ENCODE peak calls at places on chromosomes 6 and 20, in four cellular contexts. One of them, this sample, is unnamed.

GRCh38 chr20:49595811-49596545 is 28.0 kb upstream of the PTGIS start:
- DNase-seq in transverse colon: no peak
- DNase-seq in H1: no peak
- DNase-seq in ovary: no peak
- DNase-seq in this sample: no peak

GRCh38 chr6:55704421-55704820 is 125.4 kb upstream of the HMGCLL1 start:
- DNase-seq in transverse colon: no peak
- DNase-seq in H1: no peak
- DNase-seq in ovary: no peak
- DNase-seq in this sample: no peak

GRCh38 chr6:79420054-79420453 is 117.2 kb downstream of the LCA5 start:
- DNase-seq in transverse colon: no peak
- DNase-seq in H1: no peak
- DNase-seq in ovary: no peak
- DNase-seq in this sample: no peak

GRCh38 chr20:24978493-24978892 is 14.1 kb downstream of the APMAP start:
- DNase-seq in transverse colon: no peak
- DNase-seq in H1: no peak
- DNase-seq in ovary: no peak
- DNase-seq in this sample: no peak

GRCh38 chr20:40532103-40532502 is 156.9 kb downstream of the MAFB start:
- DNase-seq in transverse colon: no peak
- DNase-seq in H1: no peak
- DNase-seq in ovary: no peak
- DNase-seq in this sample: no peak

GRCh38 chr6:120198033-120198432 is 848.5 kb upstream of the MAN1A1 start:
- DNase-seq in transverse colon: no peak
- DNase-seq in H1: no peak
- DNase-seq in ovary: no peak
- DNase-seq in this sample: no peak

GRCh38 chr20:31948008-31948407 is 3.8 kb downstream of the PDRG1 start:
- DNase-seq in transverse colon: no peak
- DNase-seq in H1: no peak
- DNase-seq in ovary: no peak
- DNase-seq in this sample: no peak

GRCh38 chr6:5305968-5306626 is 44.8 kb downstream of the FARS2 start:
- DNase-seq in transverse colon: no peak
- DNase-seq in H1: no peak
- DNase-seq in ovary: no peak
- DNase-seq in this sample: no peak

GRCh38 chr6:53984163-53984562 is 127.1 kb upstream of the MLIP start:
- DNase-seq in transverse colon: no peak
- DNase-seq in H1: no peak
- DNase-seq in ovary: no peak
- DNase-seq in this sample: no peak

GRCh38 chr6:87808005-87808757 is 106.1 kb upstream of the AKIRIN2 start:
- DNase-seq in transverse colon: no peak
- DNase-seq in H1: no peak
- DNase-seq in ovary: no peak
- DNase-seq in this sample: no peak

GRCh38 chr6:137808836-137809315 is 58.2 kb upstream of the TNFAIP3 start:
- DNase-seq in transverse colon: no peak
- DNase-seq in H1: no peak
- DNase-seq in ovary: no peak
- DNase-seq in this sample: no peak

GRCh38 chr6:36131517-36132220 is 1.4 kb downstream of the MAPK13 start:
- DNase-seq in transverse colon: peak; percentile 76
- DNase-seq in H1: no peak
- DNase-seq in ovary: peak; percentile 74
- DNase-seq in this sample: no peak
- TF ChIP-seq EP300 in transverse colon: no peak
- TF ChIP-seq EP300 in H1: no peak
- TF ChIP-seq EP300 in ovary: no peak
- TF ChIP-seq EP300 in this sample: no peak

DNA sequence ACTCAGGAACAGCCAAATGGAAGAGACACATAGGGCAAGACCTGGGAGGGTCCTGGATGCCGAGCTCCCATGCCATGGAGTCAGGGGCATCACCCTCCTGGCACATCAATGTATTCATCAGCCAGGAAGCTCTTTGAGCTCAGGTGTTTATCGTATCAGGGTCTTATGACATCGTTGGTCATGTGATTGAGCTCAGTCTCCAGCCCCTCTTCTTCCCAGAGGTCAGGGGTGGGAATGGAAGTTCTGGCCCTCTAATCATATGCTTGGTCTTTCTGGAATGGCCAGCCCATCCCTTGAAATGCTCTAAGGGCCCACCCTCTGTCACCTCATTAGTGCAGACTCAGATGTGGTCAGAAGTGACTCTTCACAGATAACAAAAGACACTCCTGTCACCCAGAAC is 52.4 kb upstream of the TULP4 start:
- DNase-seq in transverse colon: no peak
- DNase-seq in H1: no peak
- DNase-seq in ovary: no peak
- DNase-seq in this sample: no peak
- H3K4me1 ChIP-seq in transverse colon: peaks cover 5% of the 10 kb centered on the region
- H3K4me1 ChIP-seq in H1: no peaks in the 10 kb centered on the region
- H3K4me1 ChIP-seq in ovary: peaks cover 3% of the 10 kb centered on the region
- H3K4me1 ChIP-seq in this sample: no peaks in the 10 kb centered on the region

GRCh38 chr6:134288538-134289203 is 29.2 kb downstream of the SGK1 start:
- DNase-seq in transverse colon: no peak
- DNase-seq in H1: no peak
- DNase-seq in ovary: no peak
- DNase-seq in this sample: no peak
- H3K4me3 ChIP-seq in transverse colon: no peak overlapping the region
- H3K4me3 ChIP-seq in H1: no peak overlapping the region
- H3K4me3 ChIP-seq in ovary: no peak overlapping the region
- H3K4me3 ChIP-seq in this sample: no peak overlapping the region

GRCh38 chr6:160431231-160431630 is 83.1 kb downstream of the SLC22A3 start:
- DNase-seq in transverse colon: peak; percentile 31
- DNase-seq in H1: no peak
- DNase-seq in ovary: peak; percentile 90
- DNase-seq in this sample: peak; percentile 36
- TF ChIP-seq EP300 in transverse colon: peak; percentile 61
- TF ChIP-seq EP300 in H1: no peak
- TF ChIP-seq EP300 in ovary: peak; percentile 74
- TF ChIP-seq EP300 in this sample: no peak

DNA sequence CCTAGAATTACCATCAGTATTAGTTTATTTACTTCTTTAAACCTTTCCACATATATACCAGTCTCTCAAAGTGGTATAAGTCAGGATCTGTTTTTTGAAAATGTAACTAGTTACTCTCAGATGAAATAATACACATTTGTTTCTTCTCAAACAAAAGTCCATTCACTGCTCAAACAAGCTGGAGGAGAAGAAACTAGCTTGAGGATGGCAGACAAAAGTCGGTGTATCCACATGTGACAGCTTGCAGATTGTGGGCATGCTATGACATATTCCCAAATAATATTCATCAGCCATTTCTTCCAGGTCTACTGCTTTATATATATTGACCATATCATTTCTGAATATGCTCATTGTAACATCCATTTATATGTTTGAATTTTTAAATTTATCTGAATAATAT is 197.4 kb upstream of the KCNQ5 start:
- DNase-seq in transverse colon: no peak
- DNase-seq in H1: no peak
- DNase-seq in ovary: no peak
- DNase-seq in this sample: no peak
- H3K4me1 ChIP-seq in transverse colon: no peaks in the 10 kb centered on the region
- H3K4me1 ChIP-seq in H1: no peaks in the 10 kb centered on the region
- H3K4me1 ChIP-seq in ovary: no peaks in the 10 kb centered on the region
- H3K4me1 ChIP-seq in this sample: no peaks in the 10 kb centered on the region

GRCh38 chr20:33399924-33400323 is 1.4 kb downstream of the CDK5RAP1 start:
- DNase-seq in transverse colon: no peak
- DNase-seq in H1: no peak
- DNase-seq in ovary: no peak
- DNase-seq in this sample: no peak
- H3K4me3 ChIP-seq in transverse colon: no peak overlapping the region
- H3K4me3 ChIP-seq in H1: peak overlapping the region; percentile 91
- H3K4me3 ChIP-seq in ovary: peak overlapping the region; percentile 95
- H3K4me3 ChIP-seq in this sample: peak overlapping the region; percentile 85

This sample was measured in tibial nerve.